ENCODE peak calls at places on chromosome 9, in eight cellular contexts. B, Y, S, H, E, F, V and C are unnamed samples.

GRCh38 chr9:37011530-37011929 is 22.5 kb downstream of the PAX5 start:
- DNase-seq in Y (no peak), S (no peak), H (no peak), E (no peak), B (no peak), F (no peak), V (no peak), C (no peak)

GRCh38 chr9:108939975-108940374 is 5.8 kb downstream of the ABITRAM start:
- DNase-seq in B (no peak), H (no peak), V (no peak), E (no peak), S (no peak), Y (no peak), F (no peak), C (no peak)

GRCh38 chr9:93288341-93288740 is 104.4 kb downstream of the WNK2 start:
- DNase-seq in F (no peak), B (no peak), E (no peak), V (no peak), Y (peak; percentile 39), S (no peak), H (no peak), C (no peak)

GRCh38 chr9:129236441-129237145 is 58.5 kb upstream of the IER5L start:
- DNase-seq in H (no peak), B (no peak), S (no peak), F (peak; percentile 21), V (no peak), E (no peak), Y (peak; percentile 36), C (no peak)

GRCh38 chr9:20623021-20623747 is 885 bp upstream of the MLLT3 start:
- DNase-seq in Y (peak; percentile 55), B (peak; percentile 10), H (peak; percentile 26), E (no peak), V (peak; percentile 15), F (peak; percentile 58), S (peak; percentile 61), C (no peak)

GRCh38 chr9:115671911-115672310 is 481.7 kb upstream of the PAPPA start:
- DNase-seq in Y (no peak), E (no peak), F (no peak), V (no peak), S (no peak), H (no peak), B (no peak), C (no peak)

GRCh38 chr9:122228191-122228905 is 409 bp downstream of the LHX6 start:
- DNase-seq in V (no peak), F (no peak), H (no peak), S (peak; percentile 39), E (no peak), Y (no peak), B (peak; percentile 43), C (no peak)

GRCh38 chr9:37918665-37919165 is 14.8 kb upstream of the SLC25A51 start:
- DNase-seq in V (no peak), S (no peak), F (no peak), E (no peak), B (no peak), H (no peak), Y (no peak), C (no peak)

GRCh38 chr9:108150736-108151135 is 661.2 kb upstream of the KLF4 start:
- DNase-seq in B (no peak), S (no peak), H (peak; percentile 31), V (no peak), F (no peak), E (no peak), Y (peak; percentile 58), C (no peak)

GRCh38 chr9:76571288-76572204 is 112.6 kb downstream of the GCNT1 start:
- DNase-seq in H (no peak), B (no peak), E (no peak), S (peak; percentile 30), Y (no peak), V (no peak), F (peak; percentile 45), C (no peak)

GRCh38 chr9:92890761-92891160 is 12.9 kb upstream of the ZNF484 start:
- DNase-seq in F (no peak), S (no peak), H (no peak), V (no peak), Y (no peak), E (no peak), B (no peak), C (no peak)

GRCh38 chr9:135415586-135415985 is 64.0 kb upstream of the PPP1R26 start:
- DNase-seq in E (no peak), S (no peak), Y (no peak), H (no peak), B (no peak), F (no peak), V (no peak), C (no peak)

GRCh38 chr9:36222449-36222848 is 31.7 kb downstream of the CLTA start:
- DNase-seq in F (no peak), E (no peak), S (no peak), V (no peak), B (no peak), H (no peak), Y (no peak), C (no peak)

GRCh38 chr9:137785704-137786161 is 91.8 kb upstream of the CACNA1B start:
- DNase-seq in E (no peak), V (peak; percentile 11), Y (no peak), S (no peak), B (no peak), H (no peak), F (no peak), C (no peak)

GRCh38 chr9:115207003-115207837 is 89.3 kb upstream of the TNC start:
- DNase-seq in V (no peak), B (no peak), E (no peak), S (peak; percentile 42), Y (no peak), F (no peak), H (no peak), C (no peak)

GRCh38 chr9:115132648-115133047 is 14.7 kb upstream of the TNC start:
- DNase-seq in Y (no peak), H (peak; percentile 20), S (no peak), V (no peak), F (no peak), B (no peak), E (no peak), C (no peak)

GRCh38 chr9:129595323-129595741 is 25.6 kb downstream of the C9orf50 start:
- DNase-seq in E (no peak), S (peak; percentile 54), H (no peak), V (no peak), F (no peak), Y (no peak), B (no peak), C (no peak)

GRCh38 chr9:123960965-123961364 is 31.0 kb upstream of the DENND1A start:
- DNase-seq in V (no peak), F (no peak), B (no peak), E (no peak), H (no peak), S (no peak), Y (no peak), C (no peak)

GRCh38 chr9:126915846-126916543 is 1.4 kb downstream of the RALGPS1 start:
- DNase-seq in F (no peak), B (peak; percentile 50), Y (no peak), H (no peak), E (no peak), S (no peak), V (no peak), C (no peak)

GRCh38 chr9:72871685-72872084 is 81.2 kb downstream of the ALDH1A1 start:
- DNase-seq in H (no peak), S (peak; percentile 72), V (no peak), E (no peak), B (no peak), Y (no peak), F (no peak), C (peak; percentile 39)

GRCh38 chr9:19493174-19493811 is 84.5 kb downstream of the ACER2 start:
- DNase-seq in E (no peak), B (peak; percentile 51), H (peak; percentile 86), Y (peak; percentile 76), V (peak; percentile 67), F (peak; percentile 51), S (peak; percentile 77), C (peak; percentile 50)

GRCh38 chr9:128026255-128027165 is 40.6 kb downstream of the NAIF1 start:
- DNase-seq in S (no peak), Y (no peak), V (no peak), B (no peak), F (no peak), H (no peak), E (no peak), C (no peak)

GRCh38 chr9:138117836-138118235 is 240.3 kb downstream of the CACNA1B start:
- DNase-seq in F (no peak), V (no peak), Y (no peak), E (no peak), H (no peak), S (no peak), B (no peak), C (no peak)

GRCh38 chr9:89482056-89482784 is 15.7 kb downstream of the SEMA4D start:
- DNase-seq in V (no peak), S (no peak), H (no peak), F (no peak), Y (no peak), E (no peak), B (no peak), C (no peak)
- H3K4me1 ChIP-seq in V (no peaks in the 10 kb centered on the region), S (no peaks in the 10 kb centered on the region), H (peaks cover 35% of the 10 kb centered on the region), F (peaks cover 12% of the 10 kb centered on the region), Y (peaks cover 68% of the 10 kb centered on the region), E (no peaks in the 10 kb centered on the region), B (no peaks in the 10 kb centered on the region), C (no peaks in the 10 kb centered on the region)

DNA sequence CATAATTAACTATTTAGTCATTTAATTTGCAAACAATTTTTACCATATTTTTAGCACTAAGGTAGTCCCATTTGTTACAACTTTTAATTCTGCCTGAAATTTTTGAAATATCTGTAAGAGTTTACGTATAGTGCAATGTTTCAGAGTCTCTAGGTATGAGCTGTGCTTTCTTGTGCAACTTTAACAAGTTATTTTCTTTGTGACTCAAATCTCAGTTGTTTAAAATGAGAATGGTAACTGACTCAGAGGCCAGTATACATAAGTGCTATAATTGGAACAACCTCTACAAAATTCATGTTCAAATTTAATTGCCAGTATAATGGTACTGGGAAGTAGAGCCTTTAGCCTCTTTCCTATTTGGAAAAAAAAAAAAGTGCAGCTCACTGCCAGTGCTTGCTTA is 14.2 kb upstream of the ZNF883 start:
- DNase-seq in S (no peak), E (no peak), F (no peak), Y (no peak), B (no peak), V (no peak), H (no peak), C (no peak)
- H3K9me3 ChIP-seq in S (peaks cover 82% of the 10 kb centered on the region), E (peaks cover 17% of the 10 kb centered on the region), F (peaks cover 76% of the 10 kb centered on the region), Y (peaks cover 26% of the 10 kb centered on the region), B (no peaks in the 10 kb centered on the region), V (peaks cover 11% of the 10 kb centered on the region), H (peaks cover 92% of the 10 kb centered on the region), C (no peaks in the 10 kb centered on the region)

GRCh38 chr9:133369923-133370322 is 5.9 kb downstream of the SURF4 start:
- DNase-seq in V (no peak), Y (no peak), S (no peak), B (no peak), H (no peak), F (no peak), E (no peak), C (no peak)
- H3K4me1 ChIP-seq in V (peaks cover 4% of the 10 kb centered on the region), Y (peaks cover 71% of the 10 kb centered on the region), S (peaks cover 69% of the 10 kb centered on the region), B (peaks cover 6% of the 10 kb centered on the region), H (peaks cover 78% of the 10 kb centered on the region), F (peaks cover 77% of the 10 kb centered on the region), E (peaks cover 10% of the 10 kb centered on the region), C (no peaks in the 10 kb centered on the region)

DNA sequence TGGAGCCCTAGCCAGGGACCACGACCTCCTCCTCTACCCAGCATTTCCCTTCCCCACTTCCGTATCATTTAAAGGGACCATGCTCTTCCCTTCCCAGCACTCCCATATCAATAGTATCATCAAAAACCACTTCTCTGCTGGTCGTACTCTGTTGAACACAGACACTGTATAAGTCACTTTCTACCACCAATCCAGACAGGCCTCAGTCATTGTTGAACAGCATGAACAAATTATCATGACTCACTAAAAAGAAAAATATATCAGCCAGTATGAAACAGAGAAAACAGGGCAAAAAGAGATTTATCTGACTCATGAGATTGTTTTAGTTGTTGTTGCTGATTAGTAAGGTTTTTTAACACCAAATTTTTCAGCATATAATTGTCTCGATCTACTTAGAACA is 89.8 kb downstream of the CDKN2A start:
- DNase-seq in F (no peak), B (no peak), Y (no peak), S (peak; percentile 30), V (no peak), H (no peak), E (no peak), C (no peak)
- H3K9me3 ChIP-seq in F (peaks cover 24% of the 10 kb centered on the region), B (peaks cover 3% of the 10 kb centered on the region), Y (peaks cover 25% of the 10 kb centered on the region), S (peaks cover 25% of the 10 kb centered on the region), V (peaks cover 8% of the 10 kb centered on the region), H (peaks cover 63% of the 10 kb centered on the region), E (peaks cover 23% of the 10 kb centered on the region), C (no peaks in the 10 kb centered on the region)